ENCODE peak calls at places on chromosomes 12 and 14, in six cellular contexts. V is tibial artery, G is astrocyte, J is fibroblast of lung, X is Panc1, C is thyroid gland. L is an unnamed sample. For H3K9me3, the result is how much of the 10 kb centered on the place peaks cover.

GRCh38 chr14:100155049-100155621 is 4.3 kb downstream of the DEGS2 start:
- DNase-seq in J (peak), C (peak), V (no peak), G (no peak), X (peak), L (peak)

GRCh38 chr14:91350813-91351507 is 66.7 kb downstream of the CCDC88C start:
- DNase-seq in X (no peak), V (no peak), G (no peak), C (no peak), J (no peak), L (no peak)

GRCh38 chr14:73610692-73611091 is 1.6 kb upstream of the ACOT6 start:
- DNase-seq in C (peak), X (no peak), J (peak), V (no peak), G (no peak), L (no peak)

GRCh38 chr12:52515927-52516831 is 4.0 kb downstream of the KRT5 start:
- DNase-seq in X (no peak), C (no peak), V (no peak), G (peak), J (no peak), L (no peak)

GRCh38 chr12:103013741-103014140 is 56.3 kb downstream of the ASCL1 start:
- DNase-seq in G (no peak), V (no peak), C (no peak), X (no peak), J (no peak), L (no peak)

GRCh38 chr12:46771268-46771837 is 54.4 kb downstream of the SLC38A4 start:
- DNase-seq in C (no peak), V (no peak), X (no peak), J (no peak), G (peak), L (no peak)

GRCh38 chr12:46982629-46983392 is 96.6 kb upstream of the PCED1B start:
- DNase-seq in V (no peak), J (no peak), G (no peak), C (no peak), X (no peak), L (no peak)

GRCh38 chr14:104343690-104344640 is 205.6 kb downstream of the KIF26A start:
- DNase-seq in X (no peak), J (no peak), V (peak), G (no peak), C (no peak), L (peak)

GRCh38 chr12:95694148-95694547 is 96.4 kb downstream of the NTN4 start:
- DNase-seq in J (no peak), C (no peak), X (no peak), G (no peak), V (no peak), L (no peak)

GRCh38 chr14:104558231-104559042 is 21.1 kb upstream of the C14orf180 start:
- DNase-seq in J (no peak), X (no peak), V (peak), G (no peak), C (no peak), L (no peak)

GRCh38 chr12:95998611-95999300 is 2.6 kb upstream of the HAL start:
- DNase-seq in V (no peak), C (peak), G (peak), J (peak), X (peak), L (peak)

GRCh38 chr12:49059063-49059384 is 1.6 kb downstream of the KMT2D start:
- DNase-seq in G (no peak), J (peak), V (no peak), X (no peak), C (no peak), L (no peak)

GRCh38 chr12:10634427-10634826 is 21.0 kb upstream of the MAGOHB start:
- DNase-seq in G (peak), J (no peak), X (no peak), V (no peak), C (no peak), L (peak)

GRCh38 chr12:88725592-88726143 is 145.4 kb upstream of the KITLG start:
- DNase-seq in J (no peak), X (no peak), G (no peak), C (no peak), V (no peak), L (no peak)

GRCh38 chr12:19388131-19388549 is 51.2 kb upstream of the AEBP2 start:
- DNase-seq in J (peak), X (no peak), C (no peak), V (no peak), G (no peak), L (no peak)

GRCh38 chr12:89225808-89226368 is 126.4 kb downstream of the DUSP6 start:
- DNase-seq in C (peak), X (no peak), G (peak), J (peak), V (no peak), L (peak)

GRCh38 chr12:104956870-104957301 is 1.2 kb downstream of the SLC41A2 start:
- DNase-seq in J (peak), C (no peak), X (no peak), V (no peak), G (no peak), L (no peak)

GRCh38 chr12:19447386-19447785 is 8.1 kb downstream of the AEBP2 start:
- DNase-seq in J (no peak), C (no peak), X (no peak), G (no peak), V (no peak), L (no peak)

GRCh38 chr12:13028825-13029570 is 15.2 kb upstream of the FAM234B start:
- DNase-seq in J (no peak), C (no peak), X (no peak), G (no peak), V (no peak), L (no peak)

GRCh38 chr12:13022737-13023370 is 21.3 kb upstream of the FAM234B start:
- DNase-seq in X (no peak), J (peak), C (no peak), V (no peak), G (no peak), L (no peak)

GRCh38 chr12:13027508-13027907 is 16.7 kb upstream of the FAM234B start:
- DNase-seq in G (no peak), V (no peak), X (no peak), C (no peak), J (no peak), L (no peak)

GRCh38 chr12:13027032-13027431 is 17.1 kb upstream of the FAM234B start:
- DNase-seq in J (no peak), G (no peak), C (no peak), X (no peak), V (no peak), L (no peak)

GRCh38 chr12:13024151-13024946 is 19.8 kb upstream of the FAM234B start:
- DNase-seq in G (no peak), V (no peak), J (peak), C (peak), X (no peak), L (no peak)
- H3K4me3 ChIP-seq in G (no peak), V (no peak), J (no peak), C (no peak), X (no peak), L (no peak)

GRCh38 chr14:56687123-56687522 is 107.5 kb downstream of the TMEM260 start:
- DNase-seq in X (no peak), G (no peak), J (no peak), C (no peak), V (no peak), L (no peak)

DNA sequence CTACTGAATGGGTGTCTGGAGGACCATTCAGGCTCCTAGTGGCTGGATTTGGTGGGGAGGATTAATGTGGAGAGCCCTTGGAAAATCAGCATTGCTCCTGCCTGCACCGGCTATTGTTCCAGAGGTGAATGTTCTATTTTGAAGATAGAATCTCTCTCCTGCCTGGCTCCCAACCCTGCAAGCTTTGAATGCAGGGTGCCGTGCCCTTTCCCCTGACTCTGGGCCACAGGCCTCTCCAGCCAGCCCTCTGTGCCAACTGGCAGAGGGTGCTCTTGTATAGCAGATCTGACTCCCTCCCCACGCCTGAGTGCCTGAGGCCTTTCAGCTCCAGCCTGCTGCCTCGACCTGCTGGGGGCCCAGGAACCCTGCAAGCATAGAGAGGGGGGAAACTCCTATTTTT is 106.8 kb downstream of the TMEM260 start:
- DNase-seq in C (peak), V (no peak), J (no peak), G (no peak), X (no peak), L (peak)
- TF ChIP-seq CTCF in C (no peak), V (no peak), J (no peak), G (no peak), X (no peak), L (no peak)

GRCh38 chr12:83476006-83476405 is 789.3 kb downstream of the TMTC2 start:
- DNase-seq in C (no peak), V (no peak), J (no peak), G (no peak), X (no peak), L (no peak)

GRCh38 chr12:83474369-83474768 is 787.7 kb downstream of the TMTC2 start:
- DNase-seq in X (no peak), J (no peak), C (no peak), V (no peak), G (no peak), L (no peak)

GRCh38 chr12:83476695-83477094 is 790.0 kb downstream of the TMTC2 start:
- DNase-seq in X (no peak), J (no peak), C (no peak), G (no peak), V (no peak), L (no peak)

GRCh38 chr12:83477706-83478105 is 791.0 kb downstream of the TMTC2 start:
- DNase-seq in G (no peak), J (no peak), C (no peak), X (no peak), V (no peak), L (no peak)

GRCh38 chr12:83477289-83477688 is 790.6 kb downstream of the TMTC2 start:
- DNase-seq in C (no peak), V (no peak), X (no peak), J (no peak), G (no peak), L (no peak)
- H3K9me3 ChIP-seq in C (under half), V (under half), X (under half), J (under half), G (under half), L (under half)

GRCh38 chr12:128267246-128267622 is 264 bp downstream of the TMEM132C start:
- DNase-seq in C (no peak), X (no peak), J (no peak), V (no peak), G (no peak), L (no peak)
- H3K4me3 ChIP-seq in C (no peak), X (no peak), J (no peak), V (no peak), G (no peak), L (no peak)

GRCh38 chr12:18246057-18246456 is 15.3 kb upstream of the PIK3C2G start:
- DNase-seq in V (no peak), C (no peak), G (no peak), X (no peak), J (no peak), L (no peak)
- TF ChIP-seq CTCF in V (no peak), C (no peak), G (peak), X (no peak), J (peak), L (peak)

DNA sequence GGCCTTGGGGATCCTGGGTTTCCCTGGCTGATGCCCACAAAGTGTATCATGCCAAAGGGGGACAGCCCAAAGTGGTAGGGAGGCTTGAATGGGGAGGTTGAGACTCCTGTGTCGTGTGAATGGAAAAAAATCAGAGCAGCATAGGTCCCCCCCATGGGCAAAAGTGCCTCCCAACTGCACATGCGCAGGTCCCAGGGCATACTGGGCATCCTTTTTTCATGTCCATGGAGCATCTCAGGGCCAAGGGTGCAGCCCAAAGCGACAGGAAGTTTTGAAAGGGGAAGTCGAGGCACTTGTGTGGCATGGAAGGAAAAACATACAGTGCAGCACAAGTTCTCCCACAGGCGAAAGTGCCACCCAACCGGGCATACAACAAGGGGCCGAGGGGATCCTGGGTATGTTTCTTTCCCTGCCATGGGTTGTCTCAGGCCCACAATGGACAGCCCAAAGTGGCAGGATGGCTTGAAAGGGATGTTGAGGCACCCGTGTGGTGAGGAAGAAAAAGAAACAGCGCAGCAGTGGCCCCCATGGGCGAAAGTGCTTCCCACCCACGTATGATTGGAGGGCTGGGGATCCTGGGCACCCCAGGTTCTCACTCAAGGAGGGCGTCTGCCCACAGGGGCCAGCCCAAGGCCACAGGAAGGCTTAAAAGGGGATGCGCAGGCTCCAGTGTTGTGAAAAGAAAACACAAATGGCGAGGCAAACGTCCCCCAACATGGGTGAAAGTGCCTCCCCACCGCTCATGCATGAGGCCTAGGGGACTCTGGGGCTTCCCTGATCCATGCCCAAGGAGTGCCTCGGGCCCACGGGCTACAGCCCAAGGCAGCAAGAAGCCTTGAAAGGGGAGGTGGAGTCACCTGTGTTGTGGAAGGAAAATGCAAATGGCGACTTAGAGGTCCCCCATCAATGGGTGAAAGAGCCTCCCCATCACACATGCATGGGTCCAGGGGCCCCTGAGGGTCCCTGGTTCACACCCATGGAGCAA is 573.7 kb downstream of the ALG10 start:
- DNase-seq in C (no peak), G (no peak), J (no peak), X (no peak), V (peak), L (peak)
- H3K9me3 ChIP-seq in C (under half), G (under half), J (under half), X (under half), V (half or more), L (half or more)

GRCh38 chr14:93267149-93267711 is 60.2 kb downstream of the UBR7 start:
- DNase-seq in V (no peak), C (no peak), X (no peak), J (no peak), G (no peak), L (no peak)
- H3K4me3 ChIP-seq in V (no peak), C (no peak), X (no peak), J (no peak), G (no peak), L (no peak)

L was measured in Caco-2.